ENCODE peak calls at places on chromosomes 5 and 9, in ten cellular contexts. S is spleen, R is A549, W is tibial nerve, A is sigmoid colon, X is suprapubic skin, V is HCT116, U is transverse colon, C is small intestine, T is hepatocyte. O is an unnamed sample. For H3K4me1, the result is how much of the 10 kb centered on the place peaks cover.

GRCh38 chr5:81631124-81631523 is 119.8 kb downstream of the SSBP2 start:
- DNase-seq in A (no peak), S (no peak), T (no peak), C (no peak), W (no peak), R (no peak), V (no peak), X (no peak), U (peak), O (no peak)

GRCh38 chr5:130549884-130550552 is 615.0 kb downstream of the HINT1 start:
- DNase-seq in W (no peak), R (no peak), A (no peak), C (no peak), V (peak), T (no peak), X (no peak), U (no peak), S (no peak), O (no peak)

GRCh38 chr9:114779352-114779845 is 26.4 kb downstream of the TNFSF15 start:
- DNase-seq in C (peak), S (no peak), R (peak), X (no peak), W (peak), V (peak), T (peak), U (peak), A (no peak), O (no peak)

GRCh38 chr5:72010395-72010794 is 96.9 kb upstream of the MAP1B start:
- DNase-seq in S (no peak), C (no peak), X (no peak), R (no peak), T (no peak), V (no peak), U (no peak), A (no peak), W (no peak), O (no peak)

GRCh38 chr5:3356016-3356415 is 239.6 kb upstream of the IRX1 start:
- DNase-seq in C (no peak), T (no peak), S (no peak), V (no peak), X (peak), A (peak), W (no peak), R (no peak), U (no peak), O (no peak)

GRCh38 chr9:8384126-8384525 is 584.5 kb upstream of the DMAC1 start:
- DNase-seq in X (no peak), S (no peak), V (no peak), C (no peak), A (no peak), T (no peak), U (no peak), R (no peak), W (no peak), O (no peak)

GRCh38 chr5:54651482-54652076 is 134.0 kb downstream of the SNX18 start:
- DNase-seq in U (peak), S (no peak), V (no peak), T (peak), X (peak), A (peak), C (no peak), R (no peak), W (peak), O (no peak)

GRCh38 chr5:96861044-96861443 is 15.3 kb upstream of the ERAP2 start:
- DNase-seq in V (no peak), S (no peak), C (no peak), X (no peak), W (no peak), R (no peak), A (no peak), U (no peak), T (no peak), O (no peak)

GRCh38 chr5:73892806-73893205 is 266.8 kb downstream of the ARHGEF28 start:
- DNase-seq in C (no peak), V (no peak), A (no peak), W (no peak), T (no peak), S (no peak), U (no peak), R (no peak), X (no peak), O (no peak)

GRCh38 chr9:134290603-134291451 is 35.4 kb upstream of the RXRA start:
- DNase-seq in U (no peak), R (no peak), C (no peak), V (no peak), W (no peak), S (peak), A (no peak), X (no peak), T (no peak), O (no peak)

GRCh38 chr9:134913041-134913712 is 4.5 kb downstream of the FCN1 start:
- DNase-seq in S (no peak), V (no peak), W (no peak), U (no peak), C (no peak), A (no peak), R (no peak), X (no peak), T (no peak), O (no peak)

GRCh38 chr9:4073371-4073770 is 226.5 kb downstream of the GLIS3 start:
- DNase-seq in W (no peak), C (no peak), A (no peak), U (no peak), R (peak), T (no peak), S (no peak), X (no peak), V (peak), O (peak)

GRCh38 chr5:159850192-159850573 is 66.1 kb upstream of the ADRA1B start:
- DNase-seq in C (no peak), R (no peak), V (no peak), X (no peak), S (no peak), A (peak), T (no peak), U (peak), W (no peak), O (no peak)

GRCh38 chr5:39570418-39571027 is 145.7 kb upstream of the DAB2 start:
- DNase-seq in X (no peak), S (no peak), U (no peak), V (peak), W (no peak), C (peak), A (no peak), R (peak), T (peak), O (no peak)

GRCh38 chr5:77777281-77777892 is 1.2 kb upstream of the TBCA start:
- DNase-seq in C (peak), U (no peak), A (no peak), R (no peak), X (no peak), T (peak), S (no peak), V (peak), W (no peak), O (no peak)

GRCh38 chr9:89522261-89522978 is 24.5 kb upstream of the SEMA4D start:
- DNase-seq in U (peak), W (no peak), V (no peak), T (no peak), C (peak), X (no peak), R (no peak), A (no peak), S (peak), O (no peak)

GRCh38 chr5:13218518-13218917 is 726.0 kb downstream of the DNAH5 start:
- DNase-seq in A (no peak), C (no peak), W (no peak), S (no peak), V (no peak), R (peak), T (peak), X (no peak), U (no peak), O (peak)

GRCh38 chr5:153623906-153624765 is 133.7 kb downstream of the GRIA1 start:
- DNase-seq in S (no peak), X (no peak), U (no peak), W (no peak), V (no peak), T (no peak), R (no peak), C (no peak), A (no peak), O (no peak)

GRCh38 chr5:136769900-136770684 is 404.7 kb upstream of the TRPC7 start:
- DNase-seq in W (peak), T (peak), U (peak), V (peak), C (peak), R (peak), A (peak), X (no peak), S (no peak), O (peak)

GRCh38 chr9:126548312-126548711 is 65.4 kb upstream of the LMX1B start:
- DNase-seq in W (no peak), R (no peak), U (no peak), A (no peak), C (peak), S (peak), V (no peak), T (peak), X (no peak), O (no peak)

GRCh38 chr5:23727271-23727670 is 219.9 kb downstream of the PRDM9 start:
- DNase-seq in R (no peak), W (no peak), V (no peak), A (no peak), S (no peak), U (no peak), C (no peak), T (peak), X (no peak), O (no peak)

GRCh38 chr5:34411470-34412346 is 244.4 kb upstream of the RAI14 start:
- DNase-seq in U (no peak), S (no peak), R (no peak), T (no peak), X (no peak), C (no peak), A (no peak), W (peak), V (no peak), O (peak)

GRCh38 chr9:100427366-100428263 is 672 bp downstream of the MSANTD3 start:
- DNase-seq in V (peak), R (peak), A (peak), U (peak), S (no peak), C (peak), X (peak), W (no peak), T (peak), O (no peak)

GRCh38 chr5:61719124-61719523 is 387.1 kb downstream of the ZSWIM6 start:
- DNase-seq in R (no peak), S (no peak), T (no peak), C (no peak), V (no peak), X (no peak), W (no peak), U (no peak), A (no peak), O (no peak)

DNA sequence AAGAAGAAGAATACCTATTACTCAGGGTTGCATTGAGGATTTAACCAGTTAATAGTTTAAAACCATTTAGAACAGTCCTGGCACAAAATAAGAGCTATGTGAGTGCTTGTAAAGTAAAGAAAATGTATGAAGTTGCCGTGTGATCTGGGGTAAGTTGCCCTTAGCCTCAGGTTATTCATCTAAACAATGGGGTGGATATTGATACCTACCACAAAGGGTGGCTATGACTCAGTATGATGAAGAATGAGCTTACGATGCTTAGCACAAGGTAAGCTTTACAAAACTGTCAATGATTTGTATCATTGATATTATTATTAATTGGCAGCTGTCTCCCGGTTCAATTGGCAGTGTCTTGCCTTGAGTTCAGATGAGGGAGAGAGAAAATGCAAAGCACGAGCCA is 149.4 kb upstream of the PITX1 start:
- DNase-seq in U (no peak), X (no peak), V (no peak), S (no peak), C (no peak), R (no peak), A (no peak), W (no peak), T (no peak), O (no peak)
- H3K4me1 ChIP-seq in U (under half), X (under half), V (under half), S (under half), C (under half), R (under half), A (under half), W (under half), T (under half), O (under half)

GRCh38 chr9:87684627-87685204 is 41.2 kb upstream of the CTSL start:
- DNase-seq in S (no peak), C (peak), X (no peak), V (peak), W (no peak), R (peak), T (peak), A (no peak), U (peak), O (peak)
- H3K27ac ChIP-seq in S (peak), C (no peak), X (no peak), V (no peak), W (no peak), R (peak), T (no peak), A (no peak), U (peak), O (no peak)

DNA sequence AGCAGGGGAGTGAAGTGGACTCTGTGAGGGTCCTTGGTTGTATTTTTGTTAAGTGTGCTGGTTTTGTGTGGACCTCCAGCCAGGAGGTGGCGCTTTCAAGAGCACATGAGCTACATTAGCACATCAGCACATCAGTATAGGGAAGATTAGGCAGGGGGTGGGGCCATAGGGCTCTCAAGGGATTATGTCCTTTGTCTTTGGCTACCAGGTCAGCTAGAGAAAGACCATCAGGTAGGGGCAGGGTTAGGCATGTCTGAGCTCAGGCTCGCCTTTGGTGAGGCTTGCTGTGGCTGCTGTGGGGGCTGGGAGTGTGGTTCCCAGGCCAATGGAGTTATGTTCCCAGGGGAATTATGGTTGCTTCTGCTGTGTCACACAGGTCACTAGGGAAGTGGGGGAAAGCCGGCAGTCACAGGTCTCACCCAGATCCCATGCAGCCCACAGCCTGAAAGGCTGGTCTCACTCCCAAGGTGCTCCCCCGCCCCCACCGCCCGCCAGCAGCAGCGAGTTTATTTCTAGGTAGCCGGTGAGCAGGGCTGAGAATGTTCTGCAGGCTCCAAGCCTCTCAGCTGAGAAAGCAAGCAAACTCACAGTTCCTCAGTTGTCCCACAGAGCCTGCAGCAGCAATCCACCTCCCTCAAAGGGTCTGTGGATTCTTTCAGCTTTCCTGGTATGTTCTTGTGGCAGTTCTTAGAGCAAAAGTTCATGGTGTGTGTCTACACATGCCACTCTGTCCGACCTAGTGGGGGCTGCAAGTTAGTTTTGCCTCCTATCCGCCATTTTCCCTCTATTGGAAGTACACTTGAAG is 13.7 kb downstream of the OR1J1 start:
- DNase-seq in R (no peak), U (no peak), V (peak), S (no peak), T (no peak), X (no peak), A (no peak), W (no peak), C (no peak), O (peak)
- H3K4me3 ChIP-seq in R (no peak), U (no peak), V (peak), S (peak), T (no peak), X (peak), A (peak), W (peak), C (no peak), O (no peak)

GRCh38 chr9:136630662-136630992 is 32.1 kb upstream of the EGFL7 start:
- DNase-seq in A (no peak), U (no peak), X (no peak), T (no peak), R (no peak), S (no peak), V (no peak), C (no peak), W (no peak), O (no peak)
- H3K4me1 ChIP-seq in A (under half), U (under half), X (under half), T (under half), R (under half), S (under half), V (under half), C (under half), W (under half), O (under half)

GRCh38 chr5:172606156-172606785 is 34.8 kb upstream of the NEURL1B start:
- DNase-seq in W (no peak), R (no peak), U (no peak), V (no peak), A (no peak), T (no peak), C (no peak), X (no peak), S (no peak), O (no peak)

GRCh38 chr5:172602712-172603289 is 38.3 kb upstream of the NEURL1B start:
- DNase-seq in R (no peak), S (peak), W (no peak), A (peak), C (no peak), X (no peak), U (no peak), T (peak), V (no peak), O (no peak)

GRCh38 chr5:172600571-172600970 is 40.5 kb upstream of the NEURL1B start:
- DNase-seq in S (no peak), W (no peak), T (no peak), A (no peak), X (no peak), C (no peak), R (no peak), V (no peak), U (no peak), O (no peak)

GRCh38 chr5:172605466-172605865 is 35.6 kb upstream of the NEURL1B start:
- DNase-seq in W (no peak), C (no peak), S (no peak), T (no peak), A (no peak), X (no peak), V (no peak), R (no peak), U (no peak), O (no peak)

GRCh38 chr5:172603425-172603824 is 37.6 kb upstream of the NEURL1B start:
- DNase-seq in S (peak), T (peak), V (no peak), A (peak), U (no peak), C (no peak), W (no peak), R (no peak), X (no peak), O (no peak)
- H3K27ac ChIP-seq in S (peak), T (peak), V (no peak), A (peak), U (peak), C (peak), W (peak), R (no peak), X (peak), O (no peak)

DNA sequence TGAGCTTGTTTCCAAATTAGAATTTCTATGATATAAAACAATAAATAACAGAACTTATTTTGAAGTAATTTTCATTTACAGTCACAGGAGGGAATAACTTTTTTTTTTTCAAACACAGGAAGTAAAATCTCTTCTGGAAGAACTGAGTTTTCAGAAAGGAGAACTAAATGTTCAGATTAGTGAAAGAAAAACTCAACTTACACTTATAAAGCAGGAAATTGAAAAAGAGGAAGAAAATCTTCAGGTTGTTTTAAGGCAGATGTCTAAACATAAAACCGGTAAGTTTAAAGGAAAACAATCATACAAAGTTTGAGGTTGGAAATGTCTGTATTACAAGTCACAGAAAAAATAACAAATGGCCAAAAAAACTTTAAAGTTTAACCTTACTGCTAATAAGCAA is 41.6 kb downstream of the RAB14 start:
- DNase-seq in R (no peak), C (no peak), W (no peak), S (no peak), A (no peak), U (no peak), X (no peak), V (no peak), T (no peak), O (no peak)
- H3K4me3 ChIP-seq in R (no peak), C (no peak), W (no peak), S (no peak), A (no peak), U (no peak), X (no peak), V (no peak), T (no peak), O (no peak)

DNA sequence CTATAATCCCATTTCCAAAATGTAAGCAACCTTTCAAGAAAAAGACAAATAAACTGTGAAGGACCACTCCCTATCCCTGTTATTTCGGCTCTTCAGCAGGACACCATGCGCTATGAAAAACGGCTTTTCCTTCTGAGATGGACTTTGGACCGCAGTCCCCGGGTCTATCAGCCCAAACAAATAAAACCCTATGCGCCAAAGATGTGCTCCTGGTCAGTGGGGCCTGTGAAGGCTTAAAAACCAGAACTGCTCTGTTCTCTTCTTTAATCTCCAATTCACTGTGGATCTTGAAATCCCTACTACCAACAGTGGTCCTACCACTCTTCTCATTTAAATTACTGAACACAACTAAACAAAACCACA is 33.3 kb downstream of the RAPGEF1 start:
- DNase-seq in V (no peak), S (no peak), W (no peak), R (no peak), U (peak), A (no peak), C (peak), X (no peak), T (no peak), O (no peak)
- H3K4me1 ChIP-seq in V (half or more), S (half or more), W (half or more), R (half or more), U (half or more), A (under half), C (under half), X (half or more), T (under half), O (under half)

GRCh38 chr5:17190799-17191391 is 26.5 kb upstream of the BASP1 start:
- DNase-seq in W (no peak), A (no peak), X (no peak), V (no peak), U (peak), S (no peak), T (peak), R (no peak), C (peak), O (no peak)
- H3K27ac ChIP-seq in W (no peak), A (no peak), X (no peak), V (no peak), U (no peak), S (no peak), T (peak), R (no peak), C (no peak), O (no peak)

GRCh38 chr9:35522189-35522588 is 32.3 kb downstream of the RUSC2 start:
- DNase-seq in C (no peak), W (no peak), T (no peak), A (no peak), R (no peak), V (no peak), X (no peak), U (no peak), S (no peak), O (no peak)

GRCh38 chr9:35521708-35522107 is 31.8 kb downstream of the RUSC2 start:
- DNase-seq in C (no peak), S (no peak), A (peak), R (no peak), T (no peak), X (no peak), W (no peak), V (no peak), U (no peak), O (no peak)

GRCh38 chr9:35519697-35520403 is 29.9 kb downstream of the RUSC2 start:
- DNase-seq in S (no peak), X (no peak), W (no peak), R (no peak), A (no peak), T (no peak), V (no peak), U (no peak), C (no peak), O (no peak)

GRCh38 chr9:35520404-35520790 is 30.5 kb downstream of the RUSC2 start:
- DNase-seq in W (no peak), R (no peak), S (no peak), V (no peak), X (no peak), A (no peak), C (no peak), U (no peak), T (no peak), O (no peak)

GRCh38 chr9:35522725-35523124 is 32.8 kb downstream of the RUSC2 start:
- DNase-seq in U (no peak), W (no peak), C (no peak), T (no peak), S (no peak), A (no peak), V (no peak), R (no peak), X (no peak), O (no peak)
- H3K4me3 ChIP-seq in U (no peak), W (no peak), C (no peak), T (no peak), S (no peak), A (no peak), V (no peak), R (no peak), X (no peak), O (no peak)

O was measured in iPS DF 6.9.